ENCODE peak calls at places on chromosomes 16 and 17, in five cellular contexts. U, S, X, M and V are unnamed samples.

GRCh38 chr17:83083368-83084201 is 4.2 kb downstream of the METRNL start:
- DNase-seq in U (peak), S (no peak), X (peak), M (peak), V (no peak)

GRCh38 chr16:58478427-58478826 is 21.5 kb upstream of the NDRG4 start:
- DNase-seq in U (no peak), S (no peak), X (no peak), M (no peak), V (no peak)

GRCh38 chr17:50274142-50274944 is at the start of gene TMEM92:
- DNase-seq in U (no peak), S (peak), X (peak), M (no peak), V (no peak)

GRCh38 chr17:28033972-28034714 is 8.3 kb upstream of the NLK start:
- DNase-seq in U (no peak), S (no peak), X (no peak), M (no peak), V (no peak)

GRCh38 chr17:4800462-4801185 is 1.5 kb downstream of the C17orf114 start:
- DNase-seq in U (no peak), S (no peak), X (no peak), M (no peak), V (no peak)

GRCh38 chr17:65434878-65435277 is 126.6 kb downstream of the AXIN2 start:
- DNase-seq in U (no peak), S (no peak), X (no peak), M (no peak), V (no peak)

GRCh38 chr16:8776193-8776592 is 21.2 kb downstream of the TMEM186 start:
- DNase-seq in U (no peak), S (no peak), X (peak), M (no peak), V (no peak)

GRCh38 chr17:12431188-12431587 is 234.5 kb upstream of the MYOCD start:
- DNase-seq in U (no peak), S (no peak), X (no peak), M (no peak), V (no peak)

GRCh38 chr17:79109584-79109983 is 35.0 kb downstream of the ENGASE start:
- DNase-seq in U (no peak), S (no peak), X (peak), M (no peak), V (no peak)

GRCh38 chr16:26651464-26651863 is 415.3 kb upstream of the C16orf82 start:
- DNase-seq in U (no peak), S (no peak), X (no peak), M (no peak), V (no peak)

GRCh38 chr16:14309906-14310305 is 238.8 kb downstream of the MRTFB start:
- DNase-seq in U (no peak), S (no peak), X (no peak), M (no peak), V (no peak)

GRCh38 chr16:17768257-17768656 is 297.5 kb upstream of the XYLT1 start:
- DNase-seq in U (no peak), S (no peak), X (no peak), M (no peak), V (no peak)